ENCODE peak calls at places on chromosomes 2 and 18, in five cellular contexts. J is omental fat pad, H is Ammon's horn, S is glutamatergic neuron, T is Right ventricle myocardium superior. P is an unnamed sample.

GRCh38 chr2:23943666-23944065 is 3.4 kb downstream of the UBXN2A start:
- DNase-seq in J (no peak), H (no peak), S (no peak), T (no peak), P (no peak)

GRCh38 chr2:148947299-148947698 is 72.3 kb downstream of the KIF5C start:
- DNase-seq in T (no peak), J (no peak), H (no peak), S (no peak), P (no peak)

GRCh38 chr18:39701071-39701783 is 2135.6 kb upstream of the CELF4 start:
- DNase-seq in H (no peak), T (no peak), J (no peak), S (no peak), P (no peak)

GRCh38 chr2:235876099-235876679 is 292.0 kb downstream of the GBX2 start:
- DNase-seq in T (no peak), H (no peak), J (no peak), S (no peak), P (no peak)

GRCh38 chr2:20571644-20572215 is 79.2 kb downstream of the HS1BP3 start:
- DNase-seq in T (no peak), H (no peak), J (no peak), S (no peak), P (no peak)

GRCh38 chr2:112869258-112869842 is 32.8 kb upstream of the IL1B start:
- DNase-seq in T (peak), J (peak), S (no peak), H (no peak), P (no peak)

GRCh38 chr2:134682726-134683125 is 36.1 kb downstream of the TMEM163 start:
- DNase-seq in H (no peak), S (no peak), T (no peak), J (no peak), P (no peak)

GRCh38 chr18:34386803-34387202 is 162.1 kb upstream of the NOL4 start:
- DNase-seq in T (no peak), H (no peak), J (no peak), S (no peak), P (no peak)

GRCh38 chr2:157329524-157329923 is 3.9 kb upstream of the ERMN start:
- DNase-seq in S (no peak), T (no peak), J (no peak), H (no peak), P (no peak)

GRCh38 chr2:43086451-43087221 is 139.8 kb downstream of the ZFP36L2 start:
- DNase-seq in T (peak), S (no peak), J (no peak), H (peak), P (no peak)

GRCh38 chr18:78776151-78776550 is 203.5 kb upstream of the SALL3 start:
- DNase-seq in T (no peak), S (no peak), H (no peak), J (no peak), P (no peak)

GRCh38 chr2:143949121-143949848 is 570.6 kb downstream of the ZEB2 start:
- DNase-seq in S (no peak), T (no peak), H (no peak), J (no peak), P (no peak)

GRCh38 chr2:71277536-71278103 is 50.7 kb upstream of the PAIP2B start:
- DNase-seq in H (peak), J (no peak), T (peak), S (peak), P (peak)

GRCh38 chr2:233598952-233599351 is 18.5 kb upstream of the UGT1A8 start:
- DNase-seq in J (no peak), H (no peak), S (no peak), T (no peak), P (no peak)

GRCh38 chr2:236271851-236272250 is 7.6 kb upstream of the ASB18 start:
- DNase-seq in J (no peak), S (no peak), H (no peak), T (no peak), P (no peak)

GRCh38 chr2:27264253-27264752 is 1.5 kb upstream of the SLC30A3 start:
- DNase-seq in S (no peak), H (no peak), T (no peak), J (no peak), P (no peak)

GRCh38 chr2:233844836-233845235 is 9.5 kb downstream of the HJURP start:
- DNase-seq in S (no peak), T (no peak), H (no peak), J (no peak), P (no peak)

GRCh38 chr18:48929212-48929612 is 21.6 kb downstream of the SMAD7 start:
- DNase-seq in H (no peak), J (no peak), S (no peak), T (no peak), P (no peak)

GRCh38 chr2:233386382-233387041 is 32.2 kb downstream of the DGKD start:
- DNase-seq in J (no peak), H (no peak), T (no peak), S (no peak), P (no peak)

GRCh38 chr2:124241-124880 is 78.1 kb upstream of the FAM110C start:
- DNase-seq in H (peak), J (no peak), S (no peak), T (no peak), P (no peak)

GRCh38 chr2:135159191-135159590 is 107.1 kb downstream of the RAB3GAP1 start:
- DNase-seq in T (no peak), J (no peak), S (no peak), H (no peak), P (no peak)

GRCh38 chr2:234702731-234703225 is 205.9 kb upstream of the ARL4C start:
- DNase-seq in H (no peak), T (no peak), J (no peak), S (no peak), P (no peak)

GRCh38 chr2:222272446-222273035 is 26.3 kb downstream of the PAX3 start:
- DNase-seq in J (no peak), H (peak), S (no peak), T (no peak), P (peak)

GRCh38 chr2:160220001-160220400 is 19.9 kb upstream of the ITGB6 start:
- DNase-seq in T (no peak), J (no peak), S (no peak), H (no peak), P (no peak)

GRCh38 chr2:18047896-18048657 is 169.6 kb downstream of the KCNS3 start:
- DNase-seq in J (no peak), H (no peak), S (no peak), T (peak), P (no peak)

GRCh38 chr2:176527141-176527901 is 258.1 kb downstream of the MTX2 start:
- DNase-seq in H (no peak), T (no peak), S (no peak), J (no peak), P (no peak)

GRCh38 chr2:58042486-58042970 is 4.1 kb upstream of the VRK2 start:
- DNase-seq in S (no peak), H (no peak), J (no peak), T (no peak), P (no peak)

GRCh38 chr2:107730898-107731297 is 95.8 kb upstream of the RGPD4 start:
- DNase-seq in J (no peak), H (no peak), S (no peak), T (no peak), P (no peak)

GRCh38 chr2:211205841-211206240 is 649.4 kb downstream of the CPS1 start:
- DNase-seq in H (no peak), J (no peak), S (no peak), T (no peak), P (no peak)

GRCh38 chr2:8119782-8120551 is 561.9 kb upstream of the ID2 start:
- DNase-seq in H (no peak), T (no peak), S (no peak), J (no peak), P (no peak)

P was measured in midbrain.